ENCODE peak calls at places on chromosomes 4 and X, in seven cellular contexts. X is GM12878, B is WTC11, O is HCT116, H is HEK293T, S is HepG2, I is K562. F is an unnamed sample.

GRCh38 chr4:183098080-183098722 is 856 bp upstream of the WWC2 start:
- DNase-seq in X (no peak), H (peak), I (peak), S (peak), O (no peak), B (peak), F (no peak)

GRCh38 chr4:7068883-7069282 is 1.0 kb upstream of the GRPEL1 start:
- DNase-seq in I (peak), O (no peak), H (no peak), X (no peak), B (peak), S (no peak), F (no peak)

GRCh38 chr4:156974264-156974663 is 2.7 kb upstream of the PDGFC start:
- DNase-seq in B (no peak), H (no peak), X (no peak), O (no peak), S (no peak), I (no peak), F (no peak)

GRCh38 chr4:88320780-88321373 is 36.5 kb upstream of the PPM1K start:
- DNase-seq in H (no peak), X (peak), B (no peak), S (no peak), O (no peak), I (no peak), F (no peak)

GRCh38 chr4:48329976-48330375 is 11.4 kb upstream of the SLAIN2 start:
- DNase-seq in H (no peak), X (no peak), B (no peak), I (no peak), S (no peak), O (no peak), F (no peak)

GRCh38 chr4:169252339-169253086 is 18.2 kb downstream of the SH3RF1 start:
- DNase-seq in B (no peak), S (no peak), H (no peak), O (no peak), I (no peak), X (no peak), F (no peak)

GRCh38 chr4:24645765-24646550 is 61.6 kb upstream of the DHX15 start:
- DNase-seq in O (no peak), X (no peak), H (no peak), I (no peak), S (no peak), B (no peak), F (no peak)

GRCh38 chrX:130171446-130172126 is at the start of gene RAB33A:
- DNase-seq in I (no peak), H (no peak), S (no peak), O (no peak), B (peak), X (no peak), F (no peak)

GRCh38 chrX:103864886-103865534 is 33.0 kb upstream of the RAB9B start:
- DNase-seq in I (no peak), S (no peak), B (no peak), H (no peak), X (no peak), O (no peak), F (no peak)

GRCh38 chr4:97394653-97395052 is 748.6 kb downstream of the STPG2 start:
- DNase-seq in X (no peak), S (no peak), H (no peak), B (no peak), O (no peak), I (no peak), F (no peak)

GRCh38 chr4:67204441-67204840 is 340.9 kb downstream of the CENPC start:
- DNase-seq in H (peak), O (no peak), B (no peak), S (no peak), X (no peak), I (no peak), F (no peak)

GRCh38 chr4:147339116-147339515 is 141.8 kb upstream of the EDNRA start:
- DNase-seq in H (no peak), I (no peak), O (no peak), B (no peak), X (no peak), S (no peak), F (no peak)

GRCh38 chrX:82219129-82219528 is 1017.2 kb downstream of the SH3BGRL start:
- DNase-seq in H (no peak), O (no peak), I (no peak), B (no peak), X (no peak), S (no peak), F (no peak)

GRCh38 chr4:41258783-41259182 is 2.1 kb downstream of the UCHL1 start:
- DNase-seq in S (peak), H (peak), B (peak), I (no peak), O (peak), X (no peak), F (no peak)

GRCh38 chrX:5388087-5388486 is 840.6 kb downstream of the NLGN4X start:
- DNase-seq in S (no peak), O (no peak), X (no peak), I (no peak), H (no peak), B (no peak), F (no peak)

GRCh38 chr4:89305712-89306437 is 1.7 kb downstream of the GPRIN3 start:
- DNase-seq in S (no peak), I (no peak), B (no peak), O (no peak), H (no peak), X (no peak), F (no peak)

GRCh38 chrX:20829665-20830481 is 544.3 kb upstream of the CNKSR2 start:
- DNase-seq in X (no peak), H (no peak), B (no peak), S (no peak), O (no peak), I (no peak), F (no peak)

GRCh38 chr4:171846893-171847292 is 33.7 kb downstream of the GALNTL6 start:
- DNase-seq in S (no peak), I (no peak), X (no peak), O (no peak), B (no peak), H (no peak), F (no peak)

GRCh38 chr4:78293841-78294301 is 236.7 kb downstream of the FRAS1 start:
- DNase-seq in X (no peak), I (no peak), H (no peak), S (no peak), B (no peak), O (no peak), F (no peak)

DNA sequence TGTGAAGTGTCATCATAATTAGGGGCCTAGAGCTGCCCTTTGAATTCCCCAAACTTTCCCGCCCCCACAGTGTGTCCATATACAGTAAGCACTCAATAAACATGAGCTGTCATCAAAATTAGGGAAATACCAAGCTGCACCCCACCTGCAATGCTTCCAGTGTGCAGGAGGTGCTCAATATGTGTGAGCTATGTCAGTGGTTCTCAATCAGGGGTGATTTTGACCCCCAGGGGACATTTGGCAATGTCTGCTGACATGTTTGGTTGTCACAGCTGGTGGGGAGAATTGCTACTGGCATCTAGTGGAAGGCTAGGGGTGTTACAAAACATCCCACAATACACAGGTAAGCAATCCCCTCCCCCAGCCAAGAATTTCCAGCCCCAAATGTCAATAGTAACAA is 750 bp downstream of the CFP start:
- DNase-seq in I (no peak), B (peak), X (no peak), S (no peak), O (no peak), H (no peak), F (no peak)
- TF ChIP-seq SP1 in I (no peak), B (no peak), X (no peak), S (no peak), O (no peak), H (no peak), F (peak)

GRCh38 chr4:3790006-3790561 is 23.9 kb downstream of the ADRA2C start:
- DNase-seq in S (no peak), B (no peak), X (no peak), H (no peak), I (no peak), O (no peak), F (no peak)

GRCh38 chr4:3791910-3792542 is 25.8 kb downstream of the ADRA2C start:
- DNase-seq in H (peak), X (no peak), O (no peak), B (peak), S (peak), I (peak), F (peak)

GRCh38 chr4:3793545-3793944 is 27.4 kb downstream of the ADRA2C start:
- DNase-seq in I (no peak), O (no peak), H (no peak), S (no peak), B (no peak), X (no peak), F (no peak)

GRCh38 chr4:3791256-3791655 is 25.1 kb downstream of the ADRA2C start:
- DNase-seq in I (no peak), X (no peak), H (no peak), B (no peak), O (no peak), S (no peak), F (no peak)

DNA sequence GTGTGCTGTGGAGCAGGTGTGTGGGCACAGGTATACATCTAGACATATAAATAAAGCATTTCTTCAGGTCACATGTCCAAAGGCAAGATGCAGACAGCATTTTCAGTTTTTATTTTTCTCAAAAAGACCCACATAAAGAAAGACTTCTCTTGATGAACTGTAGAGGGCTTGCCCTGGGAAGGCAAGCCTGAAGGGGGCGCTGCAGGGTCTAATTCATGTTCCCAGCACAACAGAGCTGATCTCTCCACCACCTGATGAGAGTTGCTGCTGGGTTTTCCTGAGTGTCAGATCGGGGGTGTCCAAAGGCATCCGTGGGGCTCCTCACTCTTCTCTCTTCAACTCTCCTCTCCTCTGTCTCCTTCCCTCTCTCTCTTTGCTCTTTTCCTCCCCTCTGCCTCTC is 26.6 kb downstream of the ADRA2C start:
- DNase-seq in H (peak), B (peak), S (no peak), X (no peak), O (no peak), I (peak), F (peak)
- TF ChIP-seq SP1 in H (no peak), B (no peak), S (no peak), X (no peak), O (no peak), I (no peak), F (no peak)

GRCh38 chrX:55342533-55343501 is 78.1 kb upstream of the PAGE3 start:
- DNase-seq in X (peak), O (no peak), I (peak), S (peak), B (peak), H (peak), F (peak)
- TF ChIP-seq SP1 in X (no peak), O (no peak), I (no peak), S (no peak), B (no peak), H (no peak), F (no peak)

DNA sequence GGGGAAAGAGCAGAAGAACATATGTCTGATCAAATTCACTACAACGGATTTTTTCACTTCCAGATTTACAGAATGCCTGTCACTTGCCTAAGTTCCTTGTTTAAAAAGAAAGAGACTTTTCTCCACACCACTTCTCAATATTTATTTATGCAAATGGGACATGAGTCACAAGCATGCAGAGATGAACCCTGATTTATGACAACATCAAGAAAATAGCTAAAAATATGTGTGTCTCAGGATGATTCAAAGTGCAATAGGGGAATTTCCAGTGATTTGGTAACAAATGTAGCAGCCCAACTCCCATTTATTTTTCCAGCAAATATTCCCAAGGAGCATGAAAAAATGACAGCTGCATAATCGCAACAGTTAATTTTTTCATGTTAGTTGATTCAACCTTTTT is 180.4 kb upstream of the FAT1 start:
- DNase-seq in H (no peak), B (no peak), O (no peak), I (no peak), X (no peak), S (peak), F (no peak)
- TF ChIP-seq SP1 in H (no peak), B (no peak), O (no peak), I (no peak), X (no peak), S (no peak), F (no peak)

GRCh38 chr4:8211229-8211628 is 12.1 kb downstream of the SH3TC1 start:
- DNase-seq in B (no peak), X (no peak), H (no peak), S (no peak), O (no peak), I (no peak), F (no peak)
- TF ChIP-seq SP1 in B (no peak), X (no peak), H (no peak), S (no peak), O (no peak), I (no peak), F (no peak)